ENCODE peak calls at places on chromosomes 11 and 22, in ten cellular contexts. E, S, T, Z, N, V, Q, X, J and A are unnamed samples.

GRCh38 chr11:38392176-38392575 is 1794.1 kb upstream of the RAG2 start:
- DNase-seq in E (no peak), X (no peak), V (no peak), J (no peak), Z (no peak), T (no peak), N (no peak), Q (no peak), S (no peak), A (no peak)

GRCh38 chr22:41106122-41106968 is 14.0 kb downstream of the EP300 start:
- DNase-seq in V (no peak), Q (peak), E (no peak), N (peak), T (no peak), S (no peak), Z (no peak), J (no peak), X (no peak), A (no peak)

GRCh38 chr11:106794058-106794457 is 224.2 kb downstream of the GUCY1A2 start:
- DNase-seq in T (no peak), Q (no peak), N (peak), V (no peak), X (peak), E (no peak), J (no peak), Z (no peak), S (no peak), A (no peak)

GRCh38 chr11:133249065-133249464 is 283.2 kb downstream of the OPCML start:
- DNase-seq in S (no peak), N (no peak), E (no peak), X (no peak), Z (peak), J (no peak), Q (no peak), V (no peak), T (no peak), A (no peak)

GRCh38 chr11:19827399-19828135 is 114.9 kb downstream of the NAV2 start:
- DNase-seq in Q (no peak), J (no peak), Z (peak), E (no peak), S (no peak), X (no peak), T (no peak), N (peak), V (no peak), A (no peak)

GRCh38 chr11:61157743-61158142 is 3.5 kb downstream of the VPS37C start:
- DNase-seq in E (peak), N (no peak), J (no peak), X (no peak), S (no peak), T (no peak), Z (no peak), Q (no peak), V (no peak), A (no peak)

GRCh38 chr11:64890084-64890944 is 11.9 kb upstream of the EHD1 start:
- DNase-seq in N (no peak), S (no peak), V (no peak), Z (peak), J (no peak), E (peak), Q (no peak), T (no peak), X (no peak), A (no peak)

GRCh38 chr11:28615542-28615941 is 507.4 kb downstream of the METTL15 start:
- DNase-seq in J (no peak), V (no peak), S (no peak), T (no peak), X (peak), E (no peak), Z (no peak), N (no peak), Q (no peak), A (no peak)

GRCh38 chr11:3201677-3202181 is 16.9 kb downstream of the MRGPRG start:
- DNase-seq in V (no peak), E (no peak), T (peak), S (no peak), J (no peak), N (no peak), Q (no peak), X (no peak), Z (no peak), A (no peak)

GRCh38 chr11:69010361-69010891 is 2.6 kb downstream of the MRGPRF start:
- DNase-seq in Z (peak), E (peak), X (no peak), J (no peak), V (no peak), T (no peak), S (no peak), N (no peak), Q (no peak), A (no peak)